ENCODE peak calls at places on chromosomes 11 and 22, in six cellular contexts. One of them, this sample, is unnamed.

GRCh38 chr11:64534391-64534801 is 56.6 kb upstream of the SLC22A12 start:
- DNase-seq in foreskin keratinocyte: no peak
- DNase-seq in transverse colon: no peak
- DNase-seq in colonic mucosa: no peak
- DNase-seq in foreskin fibroblast: no peak
- DNase-seq in right atrium auricular region: no peak
- DNase-seq in this sample: no peak

GRCh38 chr11:10293423-10294288 is at the start of gene SBF2:
- DNase-seq in right atrium auricular region: peak
- DNase-seq in foreskin fibroblast: peak
- DNase-seq in foreskin keratinocyte: no peak
- DNase-seq in transverse colon: peak
- DNase-seq in colonic mucosa: peak
- DNase-seq in this sample: peak

GRCh38 chr11:76773921-76774361 is 9.2 kb upstream of the TSKU start:
- DNase-seq in foreskin fibroblast: no peak
- DNase-seq in foreskin keratinocyte: no peak
- DNase-seq in right atrium auricular region: peak
- DNase-seq in colonic mucosa: no peak
- DNase-seq in transverse colon: no peak
- DNase-seq in this sample: no peak

GRCh38 chr11:26688701-26689100 is 33.2 kb downstream of the SLC5A12 start:
- DNase-seq in foreskin keratinocyte: no peak
- DNase-seq in transverse colon: no peak
- DNase-seq in right atrium auricular region: no peak
- DNase-seq in colonic mucosa: no peak
- DNase-seq in foreskin fibroblast: peak
- DNase-seq in this sample: no peak

GRCh38 chr11:10878408-10879214 is 20.8 kb upstream of the ZBED5 start:
- DNase-seq in foreskin fibroblast: peak
- DNase-seq in transverse colon: no peak
- DNase-seq in colonic mucosa: peak
- DNase-seq in foreskin keratinocyte: no peak
- DNase-seq in right atrium auricular region: no peak
- DNase-seq in this sample: no peak

GRCh38 chr11:43581370-43582023 is 99.0 kb upstream of the HSD17B12 start:
- DNase-seq in transverse colon: no peak
- DNase-seq in colonic mucosa: no peak
- DNase-seq in right atrium auricular region: no peak
- DNase-seq in foreskin keratinocyte: no peak
- DNase-seq in foreskin fibroblast: no peak
- DNase-seq in this sample: no peak

GRCh38 chr22:46734830-46735453 is 3.1 kb downstream of the CERK start:
- DNase-seq in foreskin keratinocyte: no peak
- DNase-seq in foreskin fibroblast: peak
- DNase-seq in transverse colon: peak
- DNase-seq in colonic mucosa: peak
- DNase-seq in right atrium auricular region: no peak
- DNase-seq in this sample: peak

GRCh38 chr11:18012314-18012905 is 437 bp downstream of the SERGEF start:
- DNase-seq in right atrium auricular region: peak
- DNase-seq in foreskin fibroblast: peak
- DNase-seq in transverse colon: peak
- DNase-seq in colonic mucosa: peak
- DNase-seq in foreskin keratinocyte: no peak
- DNase-seq in this sample: peak

GRCh38 chr22:43098356-43098755 is 9.2 kb upstream of the TTLL1 start:
- DNase-seq in transverse colon: no peak
- DNase-seq in foreskin keratinocyte: no peak
- DNase-seq in colonic mucosa: no peak
- DNase-seq in foreskin fibroblast: no peak
- DNase-seq in right atrium auricular region: no peak
- DNase-seq in this sample: no peak

GRCh38 chr22:20131593-20131855 is at the start of gene ZDHHC8:
- DNase-seq in right atrium auricular region: no peak
- DNase-seq in colonic mucosa: no peak
- DNase-seq in transverse colon: peak
- DNase-seq in foreskin fibroblast: peak
- DNase-seq in foreskin keratinocyte: no peak
- DNase-seq in this sample: peak

GRCh38 chr11:35242843-35243242 is 103.9 kb downstream of the CD44 start:
- DNase-seq in foreskin fibroblast: no peak
- DNase-seq in right atrium auricular region: no peak
- DNase-seq in foreskin keratinocyte: no peak
- DNase-seq in transverse colon: no peak
- DNase-seq in colonic mucosa: no peak
- DNase-seq in this sample: no peak

GRCh38 chr22:42891696-42892095 is 34.6 kb upstream of the ARFGAP3 start:
- DNase-seq in foreskin fibroblast: no peak
- DNase-seq in foreskin keratinocyte: no peak
- DNase-seq in right atrium auricular region: no peak
- DNase-seq in transverse colon: no peak
- DNase-seq in colonic mucosa: no peak
- DNase-seq in this sample: no peak

DNA sequence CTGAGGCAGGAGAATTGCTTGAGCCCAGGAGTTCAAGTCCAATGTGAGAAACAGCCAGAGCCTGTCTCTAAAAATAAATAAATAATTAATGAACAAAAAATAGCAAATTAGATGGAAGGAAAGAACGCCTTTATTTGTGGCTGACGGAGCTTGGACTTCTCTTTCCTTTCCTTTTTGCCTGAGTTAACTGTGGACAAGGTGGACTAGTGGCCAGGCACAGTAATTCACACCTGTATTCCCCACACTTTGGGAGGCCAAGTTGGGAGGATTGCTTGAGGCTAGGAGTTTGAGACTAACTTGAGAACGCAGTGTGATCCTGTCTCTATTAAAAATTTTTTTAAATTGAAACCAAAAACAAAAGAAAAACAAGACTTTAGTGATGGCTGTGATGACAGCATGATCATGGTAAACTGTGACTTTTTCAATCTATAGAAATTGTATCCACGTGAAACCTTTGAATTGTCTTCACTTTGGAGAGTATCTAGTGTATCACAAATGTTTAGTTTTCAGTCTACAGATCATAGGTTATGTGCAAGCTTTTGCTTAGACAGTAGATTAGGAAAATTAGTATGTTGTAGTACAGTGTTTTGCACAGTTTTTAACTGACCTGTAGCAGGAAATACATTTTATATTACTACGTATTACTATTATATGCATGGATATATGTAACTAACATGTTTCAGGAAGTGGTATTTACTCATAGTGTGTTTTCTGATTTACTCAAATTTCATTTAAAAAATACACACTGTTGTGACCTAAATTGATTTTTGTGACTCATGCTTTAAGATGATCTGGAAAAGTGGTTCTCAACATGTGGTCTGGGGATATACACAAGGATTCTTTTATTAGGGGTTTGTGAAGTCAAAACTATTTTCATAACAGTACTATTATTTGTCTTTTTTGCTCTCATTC is 42.1 kb downstream of the KDM2A start:
- DNase-seq in transverse colon: no peak
- DNase-seq in foreskin keratinocyte: no peak
- DNase-seq in right atrium auricular region: no peak
- DNase-seq in foreskin fibroblast: peak
- DNase-seq in colonic mucosa: no peak
- DNase-seq in this sample: no peak
- TF ChIP-seq CTCF in transverse colon: no peak
- TF ChIP-seq CTCF in foreskin keratinocyte: no peak
- TF ChIP-seq CTCF in right atrium auricular region: no peak
- TF ChIP-seq CTCF in foreskin fibroblast: no peak
- TF ChIP-seq CTCF in colonic mucosa: no peak
- TF ChIP-seq CTCF in this sample: no peak

GRCh38 chr11:60825790-60826189 is 16.1 kb upstream of the CCDC86 start:
- DNase-seq in foreskin fibroblast: no peak
- DNase-seq in right atrium auricular region: no peak
- DNase-seq in transverse colon: no peak
- DNase-seq in foreskin keratinocyte: no peak
- DNase-seq in colonic mucosa: no peak
- DNase-seq in this sample: no peak

GRCh38 chr11:60816590-60817157 is 25.2 kb upstream of the CCDC86 start:
- DNase-seq in transverse colon: no peak
- DNase-seq in foreskin fibroblast: no peak
- DNase-seq in colonic mucosa: no peak
- DNase-seq in right atrium auricular region: no peak
- DNase-seq in foreskin keratinocyte: no peak
- DNase-seq in this sample: no peak

GRCh38 chr11:60825118-60825517 is 16.8 kb upstream of the CCDC86 start:
- DNase-seq in colonic mucosa: no peak
- DNase-seq in right atrium auricular region: no peak
- DNase-seq in transverse colon: no peak
- DNase-seq in foreskin fibroblast: no peak
- DNase-seq in foreskin keratinocyte: no peak
- DNase-seq in this sample: no peak

GRCh38 chr11:60818057-60818456 is 23.9 kb upstream of the CCDC86 start:
- DNase-seq in right atrium auricular region: no peak
- DNase-seq in foreskin fibroblast: no peak
- DNase-seq in foreskin keratinocyte: no peak
- DNase-seq in transverse colon: no peak
- DNase-seq in colonic mucosa: no peak
- DNase-seq in this sample: no peak

DNA sequence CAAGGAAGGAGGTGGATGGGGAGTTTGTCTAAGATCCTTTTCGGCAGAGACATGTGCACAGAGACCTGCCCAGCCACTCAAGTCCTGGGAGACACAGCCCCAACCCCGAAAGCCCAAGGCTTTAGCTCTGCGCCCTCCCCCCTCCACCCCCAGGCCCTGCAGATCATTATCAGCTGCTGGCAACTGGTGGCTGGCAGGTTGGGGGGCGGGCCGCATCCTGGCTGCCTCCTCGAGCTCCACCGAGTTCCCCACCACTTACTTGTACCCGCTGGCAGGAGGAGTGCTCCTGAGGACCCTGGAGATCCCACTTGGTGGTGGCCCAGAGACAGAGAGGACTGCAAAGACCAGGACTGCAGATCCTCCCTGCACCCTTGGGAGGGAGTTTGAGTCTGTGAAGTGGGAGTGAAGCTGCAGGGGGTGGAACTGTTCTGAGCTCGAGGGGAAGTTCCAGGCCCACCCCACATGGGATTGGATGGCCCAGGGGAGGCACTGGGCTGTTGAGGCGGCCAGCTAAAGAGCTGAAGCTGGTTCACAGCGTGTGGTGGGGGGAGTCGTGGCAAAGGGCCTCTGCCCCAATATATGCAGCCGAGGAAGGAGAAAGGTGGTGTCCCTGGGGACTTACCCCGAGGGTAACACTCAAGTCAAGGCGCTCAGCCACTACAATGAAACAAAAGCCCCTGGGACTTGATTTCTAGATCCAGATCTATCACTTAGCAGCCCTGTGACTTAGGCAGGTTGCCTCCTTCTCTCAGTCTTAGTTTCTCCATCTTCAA is 19.9 kb upstream of the CCDC86 start:
- DNase-seq in transverse colon: no peak
- DNase-seq in foreskin fibroblast: no peak
- DNase-seq in colonic mucosa: no peak
- DNase-seq in foreskin keratinocyte: no peak
- DNase-seq in right atrium auricular region: no peak
- DNase-seq in this sample: no peak
- TF ChIP-seq CTCF in transverse colon: no peak
- TF ChIP-seq CTCF in foreskin fibroblast: no peak
- TF ChIP-seq CTCF in colonic mucosa: no peak
- TF ChIP-seq CTCF in foreskin keratinocyte: no peak
- TF ChIP-seq CTCF in right atrium auricular region: no peak
- TF ChIP-seq CTCF in this sample: no peak

DNA sequence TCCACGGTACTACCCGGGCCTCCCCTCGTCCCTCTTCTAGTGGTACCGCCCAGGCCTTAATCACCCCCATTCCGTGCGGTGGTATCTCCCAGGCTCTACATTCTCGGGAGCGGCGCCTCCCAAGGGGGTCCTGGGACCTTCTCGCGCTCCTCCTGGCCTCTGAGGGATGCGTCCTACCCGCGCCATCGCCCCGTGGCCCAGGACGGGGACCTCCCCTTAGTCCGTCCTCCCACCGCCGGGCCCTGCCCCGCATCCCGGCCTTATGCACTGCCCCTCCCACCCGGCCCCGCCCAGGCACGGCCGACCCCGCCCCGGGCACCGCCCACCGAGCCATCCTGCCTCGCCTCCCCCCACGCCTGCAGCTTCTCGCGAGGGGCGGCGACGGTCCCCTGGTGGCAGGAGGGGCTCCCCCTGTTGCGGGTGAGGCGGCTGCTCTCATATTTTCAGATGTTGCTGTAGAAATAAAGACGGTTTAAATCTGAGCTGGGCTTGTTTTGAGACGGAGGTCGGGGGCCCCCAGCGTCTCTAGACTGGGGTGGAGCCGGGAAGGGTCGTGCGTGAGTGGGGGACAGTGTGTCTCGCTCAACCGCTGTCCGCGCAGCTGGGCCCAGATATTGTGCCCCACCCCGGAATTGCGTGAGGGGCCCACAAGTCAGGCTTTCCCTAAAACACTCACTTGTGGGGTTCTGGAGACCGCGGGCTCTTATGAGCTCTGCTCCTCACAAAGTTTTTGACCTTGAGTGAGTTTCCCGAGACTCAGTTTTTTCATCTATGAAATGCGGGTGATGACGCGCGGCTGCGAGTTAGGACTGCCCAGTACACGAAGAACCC is 845 bp upstream of the RAB1B start:
- DNase-seq in foreskin keratinocyte: peak
- DNase-seq in foreskin fibroblast: peak
- DNase-seq in colonic mucosa: peak
- DNase-seq in transverse colon: peak
- DNase-seq in right atrium auricular region: peak
- DNase-seq in this sample: peak
- TF ChIP-seq CTCF in foreskin keratinocyte: no peak
- TF ChIP-seq CTCF in foreskin fibroblast: no peak
- TF ChIP-seq CTCF in colonic mucosa: no peak
- TF ChIP-seq CTCF in transverse colon: no peak
- TF ChIP-seq CTCF in right atrium auricular region: no peak
- TF ChIP-seq CTCF in this sample: no peak

DNA sequence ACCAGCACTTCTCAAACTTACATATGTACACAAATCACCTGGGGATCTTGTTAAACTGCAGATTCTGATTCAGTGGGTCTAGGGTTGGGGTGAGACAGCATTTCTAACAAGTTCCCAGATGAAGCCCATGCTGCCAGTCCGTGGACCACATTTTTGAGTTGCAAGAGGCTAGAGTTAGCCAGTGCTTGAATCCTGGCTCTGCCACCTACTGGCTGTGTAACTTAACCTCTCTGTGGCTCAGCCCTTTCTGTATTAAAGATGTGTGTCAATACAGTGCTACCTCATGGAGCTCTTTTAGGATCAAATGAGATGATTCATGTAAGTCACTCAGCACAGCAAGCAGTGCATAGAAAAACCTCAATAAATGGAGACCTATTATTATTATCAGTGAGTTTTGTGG is 90.2 kb upstream of the ISX start:
- DNase-seq in transverse colon: no peak
- DNase-seq in foreskin fibroblast: no peak
- DNase-seq in right atrium auricular region: no peak
- DNase-seq in colonic mucosa: no peak
- DNase-seq in foreskin keratinocyte: no peak
- DNase-seq in this sample: no peak
- TF ChIP-seq CTCF in transverse colon: no peak
- TF ChIP-seq CTCF in foreskin fibroblast: peak
- TF ChIP-seq CTCF in right atrium auricular region: no peak
- TF ChIP-seq CTCF in colonic mucosa: no peak
- TF ChIP-seq CTCF in foreskin keratinocyte: peak
- TF ChIP-seq CTCF in this sample: no peak

DNA sequence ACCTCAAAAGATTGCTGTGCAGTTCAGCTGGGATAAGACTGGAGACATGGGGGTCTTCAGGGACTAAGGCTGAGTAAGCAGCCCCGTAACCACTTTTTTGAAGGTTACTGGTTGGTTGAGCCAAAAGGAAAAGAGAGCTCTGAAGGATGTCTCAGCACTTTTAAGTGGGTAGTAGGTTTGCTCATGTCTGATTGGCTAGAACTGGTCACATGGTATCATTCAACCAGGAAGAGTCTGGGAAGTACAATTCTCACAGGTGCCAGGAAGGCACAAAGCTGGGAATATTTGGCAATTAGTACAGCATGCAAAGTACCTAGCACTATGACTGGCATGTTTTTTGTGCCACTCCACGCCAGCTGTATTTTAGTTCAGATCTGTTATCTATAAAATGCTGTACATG is 58.1 kb downstream of the SNX19 start:
- DNase-seq in colonic mucosa: no peak
- DNase-seq in transverse colon: no peak
- DNase-seq in foreskin fibroblast: no peak
- DNase-seq in foreskin keratinocyte: no peak
- DNase-seq in right atrium auricular region: no peak
- DNase-seq in this sample: no peak
- TF ChIP-seq CTCF in colonic mucosa: no peak
- TF ChIP-seq CTCF in transverse colon: no peak
- TF ChIP-seq CTCF in foreskin fibroblast: no peak
- TF ChIP-seq CTCF in foreskin keratinocyte: no peak
- TF ChIP-seq CTCF in right atrium auricular region: no peak
- TF ChIP-seq CTCF in this sample: no peak